ENCODE peak calls at places on chromosome 6, in seven cellular contexts. One of them, this sample, is unnamed.

GRCh38 chr6:35042041-35042440 is 99.1 kb downstream of the TCP11 start:
- DNase-seq in T follicular helper cell: no peak
- DNase-seq in pancreas: no peak
- DNase-seq in ELF-1: no peak
- DNase-seq in Kasumi-1: no peak
- DNase-seq in T-cell: no peak
- DNase-seq in left cardiac atrium: no peak
- DNase-seq in this sample: no peak

GRCh38 chr6:134258849-134259306 is 59.0 kb downstream of the SGK1 start:
- DNase-seq in T follicular helper cell: no peak
- DNase-seq in pancreas: peak; percentile 42
- DNase-seq in ELF-1: no peak
- DNase-seq in Kasumi-1: no peak
- DNase-seq in T-cell: no peak
- DNase-seq in left cardiac atrium: no peak
- DNase-seq in this sample: no peak

GRCh38 chr6:7431594-7432390 is 42.2 kb downstream of the RIOK1 start:
- DNase-seq in T follicular helper cell: no peak
- DNase-seq in pancreas: no peak
- DNase-seq in ELF-1: peak; percentile 51
- DNase-seq in Kasumi-1: no peak
- DNase-seq in T-cell: no peak
- DNase-seq in left cardiac atrium: no peak
- DNase-seq in this sample: peak; percentile 36

GRCh38 chr6:56370127-56370540 is 122.8 kb upstream of the COL21A1 start:
- DNase-seq in T follicular helper cell: no peak
- DNase-seq in pancreas: peak; percentile 80
- DNase-seq in ELF-1: peak; percentile 61
- DNase-seq in Kasumi-1: no peak
- DNase-seq in T-cell: no peak
- DNase-seq in left cardiac atrium: peak; percentile 56
- DNase-seq in this sample: peak; percentile 74

GRCh38 chr6:90237350-90237990 is 59.2 kb downstream of the BACH2 start:
- DNase-seq in T follicular helper cell: no peak
- DNase-seq in pancreas: no peak
- DNase-seq in ELF-1: no peak
- DNase-seq in Kasumi-1: no peak
- DNase-seq in T-cell: no peak
- DNase-seq in left cardiac atrium: no peak
- DNase-seq in this sample: no peak

GRCh38 chr6:8539446-8539845 is 104.1 kb upstream of the SLC35B3 start:
- DNase-seq in T follicular helper cell: no peak
- DNase-seq in pancreas: no peak
- DNase-seq in ELF-1: no peak
- DNase-seq in Kasumi-1: peak; percentile 82
- DNase-seq in T-cell: no peak
- DNase-seq in left cardiac atrium: no peak
- DNase-seq in this sample: no peak

GRCh38 chr6:22590423-22590822 is 21.1 kb downstream of the HDGFL1 start:
- DNase-seq in T follicular helper cell: no peak
- DNase-seq in pancreas: no peak
- DNase-seq in ELF-1: no peak
- DNase-seq in Kasumi-1: no peak
- DNase-seq in T-cell: no peak
- DNase-seq in left cardiac atrium: no peak
- DNase-seq in this sample: no peak

GRCh38 chr6:27893836-27894807 is 18.1 kb downstream of the OR2B2 start:
- DNase-seq in T follicular helper cell: peak; percentile 60
- DNase-seq in pancreas: peak; percentile 76
- DNase-seq in ELF-1: peak; percentile 87
- DNase-seq in Kasumi-1: peak; percentile 96
- DNase-seq in T-cell: peak; percentile 67
- DNase-seq in left cardiac atrium: peak; percentile 89
- DNase-seq in this sample: peak; percentile 81

GRCh38 chr6:110039996-110040383 is 61.9 kb downstream of the GPR6 start:
- DNase-seq in T follicular helper cell: no peak
- DNase-seq in pancreas: peak; percentile 14
- DNase-seq in ELF-1: peak; percentile 65
- DNase-seq in Kasumi-1: peak; percentile 91
- DNase-seq in T-cell: peak; percentile 48
- DNase-seq in left cardiac atrium: no peak
- DNase-seq in this sample: peak; percentile 49

GRCh38 chr6:41021832-41022231 is 17.2 kb downstream of the UNC5CL start:
- DNase-seq in T follicular helper cell: no peak
- DNase-seq in pancreas: peak; percentile 72
- DNase-seq in ELF-1: peak; percentile 36
- DNase-seq in Kasumi-1: no peak
- DNase-seq in T-cell: no peak
- DNase-seq in left cardiac atrium: no peak
- DNase-seq in this sample: no peak

GRCh38 chr6:136249336-136249735 is 775 bp downstream of the MTFR2 start:
- DNase-seq in T follicular helper cell: no peak
- DNase-seq in pancreas: no peak
- DNase-seq in ELF-1: no peak
- DNase-seq in Kasumi-1: no peak
- DNase-seq in T-cell: no peak
- DNase-seq in left cardiac atrium: no peak
- DNase-seq in this sample: no peak

GRCh38 chr6:123777554-123777953 is 26.1 kb upstream of the NKAIN2 start:
- DNase-seq in T follicular helper cell: no peak
- DNase-seq in pancreas: no peak
- DNase-seq in ELF-1: no peak
- DNase-seq in Kasumi-1: peak; percentile 31
- DNase-seq in T-cell: no peak
- DNase-seq in left cardiac atrium: no peak
- DNase-seq in this sample: no peak

GRCh38 chr6:28807682-28808280 is 116.0 kb downstream of the TRIM27 start:
- DNase-seq in T follicular helper cell: no peak
- DNase-seq in pancreas: no peak
- DNase-seq in ELF-1: peak; percentile 88
- DNase-seq in Kasumi-1: peak; percentile 65
- DNase-seq in T-cell: no peak
- DNase-seq in left cardiac atrium: no peak
- DNase-seq in this sample: no peak

This sample was measured in stomach.